ENCODE peak calls at places on chromosomes 2 and 18, in eight cellular contexts. U is testis, L is Caco-2, S is esophagus squamous epithelium, D is lower lobe of right lung, H is tibial artery, F is HFF-Myc, E is AG04450. Q is an unnamed sample.

GRCh38 chr2:219056896-219057708 is 3.6 kb downstream of the IHH start:
- DNase-seq in F (no peak), S (no peak), D (no peak), L (no peak), E (no peak), H (no peak), U (no peak), Q (peak)

GRCh38 chr2:95346236-95346737 is 49.1 kb downstream of the KCNIP3 start:
- DNase-seq in S (no peak), H (peak), E (no peak), U (peak), L (no peak), D (peak), F (no peak), Q (no peak)

GRCh38 chr18:9708057-9708881 is at the start of gene RAB31:
- DNase-seq in S (peak), L (no peak), H (peak), F (no peak), D (peak), U (peak), E (no peak), Q (peak)

GRCh38 chr2:228728961-228729360 is 542.1 kb downstream of the PID1 start:
- DNase-seq in F (no peak), S (no peak), D (no peak), L (no peak), U (no peak), E (no peak), H (no peak), Q (no peak)

GRCh38 chr18:63773616-63774015 is 1.6 kb upstream of the SERPINB7 start:
- DNase-seq in S (no peak), D (no peak), H (no peak), F (no peak), L (no peak), E (no peak), U (no peak), Q (no peak)

GRCh38 chr2:216006164-216006663 is 7.1 kb downstream of the MREG start:
- DNase-seq in S (no peak), F (no peak), L (no peak), D (peak), U (peak), H (no peak), E (no peak), Q (peak)

GRCh38 chr18:75546964-75547363 is 119.5 kb upstream of the SMIM21 start:
- DNase-seq in S (no peak), F (no peak), E (no peak), U (no peak), H (no peak), D (no peak), L (no peak), Q (no peak)

GRCh38 chr2:164314148-164314547 is 307.1 kb downstream of the GRB14 start:
- DNase-seq in S (no peak), H (no peak), F (no peak), D (no peak), L (no peak), U (peak), E (no peak), Q (no peak)

GRCh38 chr18:2846638-2847340 is at the start of gene EMILIN2:
- DNase-seq in U (peak), F (no peak), H (peak), E (no peak), D (peak), L (peak), S (no peak), Q (peak)

GRCh38 chr18:74806073-74806472 is 208.4 kb downstream of the ZNF407 start:
- DNase-seq in D (no peak), E (no peak), F (no peak), S (no peak), H (no peak), L (peak), U (no peak), Q (peak)

GRCh38 chr2:128301501-128301966 is 17.1 kb downstream of the HS6ST1 start:
- DNase-seq in H (peak), F (peak), D (no peak), S (no peak), U (no peak), L (no peak), E (peak), Q (no peak)

GRCh38 chr18:79635127-79635726 is 44.4 kb upstream of the CTDP1 start:
- DNase-seq in U (no peak), H (peak), E (no peak), F (no peak), D (no peak), L (no peak), S (no peak), Q (no peak)

GRCh38 chr2:223027442-223027841 is 24.5 kb upstream of the KCNE4 start:
- DNase-seq in H (no peak), D (no peak), F (no peak), L (no peak), S (no peak), E (no peak), U (no peak), Q (no peak)

GRCh38 chr2:128269358-128270305 is 49.0 kb downstream of the HS6ST1 start:
- DNase-seq in H (peak), E (no peak), S (no peak), U (peak), D (no peak), F (no peak), L (peak), Q (peak)

GRCh38 chr2:182372661-182373060 is 54.2 kb downstream of the PDE1A start:
- DNase-seq in H (peak), S (no peak), D (no peak), F (peak), E (peak), U (no peak), L (no peak), Q (no peak)

GRCh38 chr2:230254152-230254881 is 28.8 kb downstream of the SP140 start:
- DNase-seq in D (no peak), U (no peak), F (no peak), L (no peak), E (no peak), S (no peak), H (no peak), Q (no peak)

GRCh38 chr2:209331291-209331844 is 92.5 kb upstream of the MAP2 start:
- DNase-seq in F (peak), E (no peak), U (peak), L (no peak), H (no peak), D (no peak), S (no peak), Q (peak)

GRCh38 chr2:85768713-85769112 is 14.9 kb downstream of the ATOH8 start:
- DNase-seq in D (no peak), L (no peak), U (peak), S (no peak), F (no peak), H (peak), E (no peak), Q (peak)

GRCh38 chr2:202452744-202453143 is 76.6 kb downstream of the BMPR2 start:
- DNase-seq in S (no peak), U (no peak), F (no peak), E (no peak), H (no peak), D (no peak), L (no peak), Q (no peak)

GRCh38 chr2:120253021-120253882 is 600 bp downstream of the RALB start:
- DNase-seq in U (peak), L (peak), S (peak), F (no peak), E (peak), D (peak), H (peak), Q (peak)

GRCh38 chr18:21241224-21242131 is 554 bp upstream of the GREB1L start:
- DNase-seq in U (peak), E (no peak), D (no peak), S (no peak), L (peak), F (no peak), H (peak), Q (peak)

GRCh38 chr18:21242141-21243040 is at the start of gene GREB1L:
- DNase-seq in S (no peak), D (peak), U (peak), L (peak), H (peak), F (no peak), E (no peak), Q (peak)

GRCh38 chr18:21243041-21243431 is 1.0 kb downstream of the GREB1L start:
- DNase-seq in D (no peak), S (no peak), E (no peak), H (no peak), F (no peak), L (no peak), U (peak), Q (peak)
- H3K4me3 ChIP-seq in D (peak), S (peak), E (no peak), H (peak), F (peak), L (peak), U (peak), Q (peak)

GRCh38 chr2:205685314-205686230 is 3.3 kb downstream of the NRP2 start:
- DNase-seq in U (no peak), E (no peak), S (no peak), L (peak), H (no peak), D (peak), F (no peak), Q (peak)

GRCh38 chr2:205682239-205683021 is at the start of gene NRP2:
- DNase-seq in L (peak), S (no peak), H (peak), U (peak), D (peak), F (no peak), E (peak), Q (peak)

GRCh38 chr2:205683179-205683978 is 1.1 kb downstream of the NRP2 start:
- DNase-seq in F (no peak), L (no peak), D (no peak), H (no peak), E (no peak), U (no peak), S (no peak), Q (peak)

GRCh38 chr2:205684871-205685313 is 2.6 kb downstream of the NRP2 start:
- DNase-seq in H (no peak), F (no peak), D (peak), U (no peak), E (no peak), S (no peak), L (no peak), Q (no peak)

DNA sequence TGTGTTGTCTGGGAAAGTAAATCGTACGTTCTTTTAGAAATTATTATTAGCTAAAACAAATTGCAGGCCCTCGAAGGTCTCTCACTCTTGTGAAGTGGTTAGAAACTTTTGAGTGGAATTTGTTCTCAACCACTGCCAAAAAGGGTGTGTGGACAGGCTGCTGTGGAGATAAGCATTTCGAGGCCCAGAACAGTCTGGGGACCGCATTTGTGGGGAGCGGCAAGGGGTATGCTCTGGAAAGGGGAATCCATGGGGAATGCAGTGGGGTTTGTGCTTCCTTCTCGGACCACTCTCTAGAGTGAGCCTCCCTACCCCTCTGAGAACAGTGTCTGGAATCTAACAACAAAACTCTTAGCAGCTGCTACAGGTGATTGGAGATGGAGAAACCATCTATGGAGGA is 1.7 kb downstream of the NRP2 start:
- DNase-seq in H (no peak), L (no peak), D (no peak), E (no peak), F (no peak), U (no peak), S (no peak), Q (peak)
- H3K4me3 ChIP-seq in H (peak), L (peak), D (peak), E (peak), F (peak), U (no peak), S (peak), Q (peak)

DNA sequence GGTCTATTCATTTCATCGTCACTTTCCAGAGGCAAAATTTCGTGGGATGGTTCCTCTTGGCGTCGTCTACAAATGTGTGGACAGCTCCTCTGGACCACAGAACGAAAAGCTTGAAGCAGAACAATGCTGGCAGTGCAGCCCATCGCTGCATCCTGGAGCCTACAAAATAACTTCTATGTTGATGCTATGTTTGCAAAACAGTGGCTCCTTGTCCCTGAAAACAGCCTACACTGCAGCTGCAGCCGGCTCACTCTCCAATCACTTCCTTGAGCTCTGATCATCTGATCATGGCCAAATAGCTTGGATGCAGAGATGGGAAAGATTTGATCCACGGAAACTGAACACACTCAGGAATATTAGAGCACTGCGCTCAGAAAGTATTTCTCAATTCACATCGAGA is 60.0 kb downstream of the DOCK10 start:
- DNase-seq in H (peak), F (no peak), L (no peak), D (no peak), U (no peak), E (no peak), S (no peak), Q (no peak)
- H3K4me3 ChIP-seq in H (peak), F (no peak), L (no peak), D (peak), U (no peak), E (peak), S (peak), Q (no peak)

GRCh38 chr2:191064590-191064989 is 50.6 kb upstream of the STAT1 start:
- DNase-seq in S (no peak), U (no peak), H (no peak), F (no peak), E (no peak), D (no peak), L (no peak), Q (no peak)

GRCh38 chr2:191069606-191070005 is 55.6 kb upstream of the STAT1 start:
- DNase-seq in D (no peak), E (no peak), H (no peak), L (no peak), F (no peak), S (no peak), U (no peak), Q (no peak)

GRCh38 chr2:191063584-191063983 is 49.6 kb upstream of the STAT1 start:
- DNase-seq in H (no peak), E (no peak), U (no peak), L (no peak), F (no peak), S (no peak), D (no peak), Q (no peak)

GRCh38 chr2:191065785-191066184 is 51.8 kb upstream of the STAT1 start:
- DNase-seq in F (no peak), U (no peak), D (no peak), E (no peak), S (no peak), L (no peak), H (no peak), Q (no peak)

DNA sequence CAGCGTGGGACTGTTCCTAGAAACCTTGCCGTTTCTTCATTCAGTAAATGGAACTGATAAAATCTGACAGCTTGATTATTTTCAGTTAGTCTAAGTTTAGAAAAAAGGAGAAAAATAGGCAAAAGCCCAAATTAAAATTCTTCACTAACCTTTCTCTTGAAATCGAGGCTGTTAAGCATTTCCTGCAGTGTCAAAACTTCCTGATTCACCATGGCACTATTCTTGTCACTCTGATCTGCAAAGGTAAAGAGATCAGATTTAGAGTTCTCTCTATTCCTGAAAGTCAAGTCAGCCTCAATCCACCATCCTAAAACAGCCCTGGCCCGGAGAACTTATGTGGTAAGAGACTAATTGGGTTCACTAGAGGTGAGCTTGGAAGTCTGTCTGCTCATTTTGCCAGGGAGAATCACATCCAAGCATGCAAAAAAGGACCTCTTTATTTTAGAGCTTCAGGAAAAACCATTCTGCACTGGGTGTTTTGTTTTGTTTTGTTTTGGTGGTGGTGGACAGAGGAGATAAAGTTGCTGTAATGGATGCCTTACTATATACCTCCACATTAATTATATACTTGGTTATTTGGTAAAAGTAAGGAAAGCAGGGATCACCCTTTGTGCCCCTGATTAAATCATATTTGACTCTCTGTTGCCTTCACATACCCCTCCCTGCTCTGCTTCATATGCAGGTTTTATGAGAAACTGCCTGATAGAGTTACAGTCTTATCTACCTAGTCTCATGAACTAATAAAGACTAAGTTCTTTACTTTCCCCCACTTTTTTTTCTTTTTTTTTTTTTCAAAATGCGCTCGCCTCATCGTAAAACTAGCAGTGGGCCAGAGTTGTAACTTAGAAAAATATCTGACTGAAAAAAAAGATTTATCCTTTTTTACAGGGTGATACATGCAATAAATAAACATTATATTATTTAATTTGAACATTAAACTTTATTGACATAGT is 52.6 kb upstream of the STAT1 start:
- DNase-seq in D (no peak), L (no peak), H (no peak), E (no peak), F (no peak), S (no peak), U (no peak), Q (no peak)
- H3K4me3 ChIP-seq in D (no peak), L (no peak), H (no peak), E (no peak), F (no peak), S (no peak), U (no peak), Q (no peak)

GRCh38 chr18:72871091-72871490 is 3.3 kb upstream of the NETO1 start:
- DNase-seq in S (no peak), H (no peak), L (no peak), U (no peak), F (peak), D (no peak), E (no peak), Q (no peak)

GRCh38 chr18:72867721-72868665 is at the start of gene NETO1:
- DNase-seq in H (no peak), E (no peak), F (no peak), S (no peak), D (no peak), U (no peak), L (no peak), Q (peak)

GRCh38 chr18:72869786-72870185 is 2.0 kb upstream of the NETO1 start:
- DNase-seq in U (no peak), E (no peak), H (no peak), S (no peak), L (no peak), F (no peak), D (no peak), Q (peak)

GRCh38 chr18:72866901-72867701 is 686 bp downstream of the NETO1 start:
- DNase-seq in U (no peak), E (no peak), S (no peak), F (no peak), H (no peak), D (no peak), L (no peak), Q (peak)

GRCh38 chr18:72868666-72869661 is 1.2 kb upstream of the NETO1 start:
- DNase-seq in S (no peak), U (no peak), F (no peak), L (no peak), H (no peak), D (no peak), E (no peak), Q (peak)
- H3K4me3 ChIP-seq in S (peak), U (peak), F (peak), L (no peak), H (peak), D (peak), E (peak), Q (peak)

GRCh38 chr18:13647761-13648160 is 78.6 kb downstream of the FAM210A start:
- DNase-seq in D (no peak), E (no peak), U (no peak), H (no peak), L (no peak), F (no peak), S (no peak), Q (peak)
- H3K4me3 ChIP-seq in D (no peak), E (no peak), U (no peak), H (no peak), L (no peak), F (no peak), S (no peak), Q (no peak)

DNA sequence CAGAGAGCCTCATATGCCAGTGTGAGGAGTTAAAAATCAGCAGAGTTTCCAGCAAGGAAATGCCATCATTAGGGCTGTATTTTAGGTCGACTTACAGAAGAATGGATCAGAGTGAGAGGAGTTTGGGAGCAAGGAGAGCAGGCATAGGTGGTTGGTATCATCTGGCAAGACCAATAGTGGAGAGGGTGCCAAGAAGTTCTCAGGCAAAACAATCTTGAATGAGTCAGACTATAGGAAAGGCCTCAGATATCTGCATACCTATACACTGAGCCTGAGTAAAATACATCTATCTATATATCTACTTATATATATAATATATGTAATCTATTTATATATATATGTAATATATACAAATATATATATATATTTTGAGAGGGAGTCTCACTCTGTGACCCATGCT is 57.3 kb downstream of the TMEFF2 start:
- DNase-seq in S (no peak), L (no peak), F (no peak), E (no peak), H (no peak), D (no peak), U (no peak), Q (no peak)
- H3K4me3 ChIP-seq in S (no peak), L (no peak), F (no peak), E (no peak), H (no peak), D (no peak), U (no peak), Q (no peak)

GRCh38 chr18:69400976-69401474 is 337 bp downstream of the DOK6 start:
- DNase-seq in D (peak), L (no peak), E (no peak), U (peak), S (no peak), H (no peak), F (no peak), Q (peak)
- H3K4me3 ChIP-seq in D (peak), L (no peak), E (peak), U (peak), S (peak), H (peak), F (peak), Q (peak)